ENCODE peak calls at places on chromosomes 6 and 20, in five cellular contexts. I is HCT116, W is IMR-90, O is H1, J is HepG2. X is an unnamed sample.
A peak's percentile ranks its signal among the peaks of the same experiment; 100 is the strongest.

GRCh38 chr20:4516851-4517250 is 204.9 kb upstream of the PRND start:
- DNase-seq in J (no peak), I (no peak), W (no peak), O (no peak), X (no peak)

GRCh38 chr20:62406635-62407176 is 379 bp downstream of the CABLES2 start:
- DNase-seq in O (no peak), W (no peak), I (no peak), J (peak; percentile 50), X (no peak)

GRCh38 chr6:151012321-151013294 is 147.1 kb downstream of the MTHFD1L start:
- DNase-seq in W (peak; percentile 86), O (no peak), J (peak; percentile 74), I (no peak), X (peak; percentile 88)

GRCh38 chr20:38355161-38356012 is 9.1 kb downstream of the LBP start:
- DNase-seq in O (no peak), I (no peak), W (no peak), J (no peak), X (no peak)

GRCh38 chr6:122736606-122737005 is 42.9 kb upstream of the FABP7 start:
- DNase-seq in O (no peak), W (no peak), I (no peak), J (no peak), X (no peak)

GRCh38 chr6:129597023-129597713 is 112.8 kb downstream of the ARHGAP18 start:
- DNase-seq in O (no peak), I (no peak), J (no peak), W (no peak), X (no peak)

GRCh38 chr6:52139985-52140680 is 46.0 kb upstream of the IL17A start:
- DNase-seq in O (no peak), J (no peak), W (no peak), I (no peak), X (no peak)

GRCh38 chr6:1574083-1574761 is 35.5 kb upstream of the FOXC1 start:
- DNase-seq in O (peak; percentile 40), J (no peak), W (no peak), I (no peak), X (no peak)

GRCh38 chr6:74834967-74835366 is 370.9 kb downstream of the COL12A1 start:
- DNase-seq in I (no peak), W (no peak), J (no peak), O (no peak), X (no peak)

GRCh38 chr20:36275441-36276189 is 30.5 kb upstream of the DLGAP4 start:
- DNase-seq in O (peak; percentile 39), W (no peak), J (no peak), I (no peak), X (no peak)

GRCh38 chr6:83220121-83220520 is 27.0 kb downstream of the RWDD2A start:
- DNase-seq in I (no peak), O (no peak), J (no peak), W (no peak), X (no peak)

GRCh38 chr6:166277021-166277420 is 31.2 kb downstream of the PRR18 start:
- DNase-seq in I (no peak), J (no peak), W (no peak), O (no peak), X (no peak)

GRCh38 chr20:15842872-15843271 is 730.4 kb downstream of the KIF16B start:
- DNase-seq in W (no peak), O (no peak), J (no peak), I (no peak), X (no peak)

GRCh38 chr6:146881228-146882181 is 282.7 kb downstream of the ADGB start:
- DNase-seq in W (peak; percentile 20), I (no peak), J (no peak), O (no peak), X (no peak)

GRCh38 chr6:157410088-157410487 is 29.1 kb downstream of the ZDHHC14 start:
- DNase-seq in J (no peak), I (no peak), W (peak; percentile 13), O (no peak), X (no peak)

GRCh38 chr6:168004023-168004422 is 6.6 kb downstream of the KIF25 start:
- DNase-seq in I (no peak), W (no peak), O (peak; percentile 32), J (no peak), X (peak; percentile 7)

GRCh38 chr6:169233832-169234231 is 19.8 kb downstream of the THBS2 start:
- DNase-seq in O (no peak), W (no peak), J (no peak), I (no peak), X (no peak)

GRCh38 chr6:168017629-168018028 is 20.2 kb downstream of the KIF25 start:
- DNase-seq in J (no peak), W (no peak), O (peak; percentile 20), I (no peak), X (no peak)

GRCh38 chr6:35516712-35517111 is 4.0 kb upstream of the TULP1 start:
- DNase-seq in W (no peak), O (no peak), J (no peak), I (no peak), X (no peak)

GRCh38 chr6:17714879-17715860 is 8.4 kb upstream of the NUP153 start:
- DNase-seq in W (peak; percentile 98), J (no peak), I (peak; percentile 74), O (no peak), X (peak; percentile 82)

GRCh38 chr6:108650325-108650724 is 89.6 kb downstream of the FOXO3 start:
- DNase-seq in J (no peak), W (no peak), I (no peak), O (no peak), X (no peak)
- H3K4me2 ChIP-seq in J (no peak overlapping the region), W (peak overlapping the region; percentile 2), I (no peak overlapping the region), O (no peak overlapping the region), X (no peak overlapping the region)

DNA sequence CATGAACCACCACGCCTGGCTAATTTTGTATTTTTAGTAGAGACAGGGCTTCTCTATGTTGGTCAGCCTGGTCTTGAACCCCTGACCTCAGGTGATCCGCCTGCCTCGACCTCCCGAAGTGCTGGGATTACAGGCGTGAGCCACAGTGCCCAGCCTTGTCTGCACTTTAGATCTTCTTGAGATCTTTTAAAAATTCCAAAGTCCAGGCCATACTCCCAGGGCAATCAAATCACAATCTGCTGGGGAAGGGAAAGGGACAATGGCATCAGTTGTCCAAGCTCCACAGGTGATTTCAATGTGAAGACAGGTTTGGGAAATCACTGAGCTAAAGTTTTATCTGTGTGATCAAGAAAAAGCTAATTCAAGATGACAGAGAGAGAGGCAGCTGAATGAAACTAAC is 16.9 kb downstream of the NCOA6 start:
- DNase-seq in J (no peak), W (no peak), I (no peak), O (no peak), X (no peak)
- H4K20me1 ChIP-seq in J (peaks cover 5% of the 10 kb centered on the region), W (peaks cover 64% of the 10 kb centered on the region), I (no peaks in the 10 kb centered on the region), O (no peaks in the 10 kb centered on the region), X (peaks cover 5% of the 10 kb centered on the region)

GRCh38 chr20:63659370-63659769 is 1.3 kb downstream of the RTEL1 start:
- DNase-seq in W (no peak), J (no peak), I (no peak), O (no peak), X (no peak)

GRCh38 chr20:63658749-63659187 is 656 bp downstream of the RTEL1 start:
- DNase-seq in W (peak; percentile 40), I (no peak), J (no peak), O (no peak), X (no peak)

GRCh38 chr20:63657260-63657936 is 714 bp upstream of the RTEL1 start:
- DNase-seq in I (no peak), O (no peak), W (no peak), J (no peak), X (no peak)

GRCh38 chr20:63656451-63656850 is 1.7 kb upstream of the RTEL1 start:
- DNase-seq in O (no peak), I (no peak), J (no peak), W (peak; percentile 15), X (no peak)

DNA sequence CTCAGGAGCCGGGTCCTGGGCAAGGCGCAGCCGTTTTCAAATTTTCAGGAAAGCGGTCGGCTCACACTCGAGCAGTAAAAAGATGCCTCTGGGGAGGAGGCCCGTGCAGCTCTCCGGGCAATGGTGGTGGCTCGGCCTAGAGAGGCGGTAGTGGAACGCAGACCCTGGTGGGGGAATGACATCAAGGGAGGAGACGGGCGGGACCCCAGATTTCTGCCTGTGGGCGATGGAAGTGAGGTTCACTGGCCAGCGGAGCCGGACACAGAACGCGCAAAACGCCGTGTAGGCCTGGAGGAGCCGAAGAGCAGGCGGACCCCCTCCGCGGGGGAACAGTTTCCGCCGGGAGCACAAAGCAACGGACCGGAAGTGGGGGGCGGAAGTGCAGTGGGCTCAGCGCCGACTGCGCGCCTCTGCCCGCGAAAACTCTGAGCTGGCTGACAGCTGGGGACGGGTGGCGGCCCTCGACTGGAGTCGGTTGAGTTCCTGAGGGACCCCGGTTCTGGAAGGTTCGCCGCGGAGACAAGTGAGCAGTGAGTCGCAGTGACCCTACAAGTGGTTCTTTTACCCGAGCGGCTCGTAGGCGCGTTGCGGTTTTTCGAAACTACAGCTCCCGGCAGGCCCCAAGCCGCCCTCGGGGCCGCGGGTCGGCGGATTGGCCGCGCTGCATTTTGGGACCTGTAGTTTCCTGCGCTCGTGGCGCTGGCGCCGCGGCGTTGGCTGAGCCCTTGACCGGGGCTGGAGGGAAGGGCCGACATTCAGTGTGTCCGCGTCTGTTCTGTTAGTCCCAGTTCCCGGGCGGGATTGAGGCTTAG is at the start of gene RTEL1:
- DNase-seq in J (peak; percentile 93), W (peak; percentile 91), O (peak; percentile 96), I (peak; percentile 80), X (peak; percentile 93)
- TF ChIP-seq POLR2A in J (peak; percentile 74), W (no peak), O (peak; percentile 47), I (no peak), X (peak; percentile 54)

GRCh38 chr6:36721369-36722140 is 23.9 kb downstream of the RAB44 start:
- DNase-seq in J (no peak), W (no peak), O (no peak), I (no peak), X (no peak)
- H3K4me2 ChIP-seq in J (no peak overlapping the region), W (no peak overlapping the region), O (no peak overlapping the region), I (no peak overlapping the region), X (no peak overlapping the region)